ENCODE peak calls at places on chromosome 7, in four cellular contexts. C is spleen, V is PC-3, P is lower lobe of right lung. H is an unnamed sample.

GRCh38 chr7:116211913-116212596 is 1.7 kb downstream of the TES start:
- DNase-seq in C (no peak), V (no peak), P (no peak), H (no peak)

GRCh38 chr7:94378396-94378795 is 16.3 kb upstream of the COL1A2 start:
- DNase-seq in C (no peak), P (no peak), V (no peak), H (no peak)

GRCh38 chr7:73899731-73900142 is 38.8 kb downstream of the TMEM270 start:
- DNase-seq in P (no peak), V (peak), C (no peak), H (peak)

GRCh38 chr7:29839302-29839701 is 33.0 kb downstream of the WIPF3 start:
- DNase-seq in V (no peak), P (no peak), C (no peak), H (peak)

GRCh38 chr7:95534796-95535195 is 49.1 kb downstream of the ASB4 start:
- DNase-seq in C (no peak), P (no peak), V (no peak), H (no peak)

GRCh38 chr7:28060371-28060950 is 120.1 kb downstream of the JAZF1 start:
- DNase-seq in V (no peak), P (no peak), C (no peak), H (no peak)

GRCh38 chr7:147775564-147775963 is 815.0 kb upstream of the C7orf33 start:
- DNase-seq in V (no peak), C (no peak), P (no peak), H (no peak)

GRCh38 chr7:108503112-108504026 is 22.6 kb downstream of the PNPLA8 start:
- DNase-seq in C (no peak), V (no peak), P (no peak), H (no peak)

GRCh38 chr7:83677180-83677866 is 28.4 kb upstream of the SEMA3E start:
- DNase-seq in C (no peak), P (no peak), V (peak), H (peak)

GRCh38 chr7:31101544-31101943 is 49.4 kb downstream of the ADCYAP1R1 start:
- DNase-seq in C (peak), V (no peak), P (no peak), H (no peak)

GRCh38 chr7:27142562-27143021 is 889 bp downstream of the HOXA5 start:
- DNase-seq in C (no peak), V (no peak), P (no peak), H (no peak)

GRCh38 chr7:121755818-121756501 is 117.0 kb upstream of the PTPRZ1 start:
- DNase-seq in C (no peak), V (no peak), P (no peak), H (no peak)

GRCh38 chr7:39709768-39710291 is 86.5 kb downstream of the RALA start:
- DNase-seq in C (no peak), V (no peak), P (no peak), H (peak)

GRCh38 chr7:134891262-134892001 is 94.9 kb upstream of the AGBL3 start:
- DNase-seq in C (no peak), V (peak), P (peak), H (peak)

GRCh38 chr7:31370610-31371009 is 30.1 kb upstream of the NEUROD6 start:
- DNase-seq in V (no peak), C (no peak), P (no peak), H (no peak)

GRCh38 chr7:44218418-44219201 is 17.8 kb downstream of the YKT6 start:
- DNase-seq in P (peak), C (peak), V (no peak), H (no peak)

GRCh38 chr7:33107136-33108066 is 1.8 kb downstream of the RP9 start:
- DNase-seq in P (no peak), V (peak), C (no peak), H (peak)

GRCh38 chr7:34946486-34946885 is 90.8 kb downstream of the DPY19L1 start:
- DNase-seq in V (no peak), C (no peak), P (no peak), H (no peak)

GRCh38 chr7:25727446-25727845 is 424.6 kb upstream of the NFE2L3 start:
- DNase-seq in P (no peak), V (no peak), C (no peak), H (no peak)

GRCh38 chr7:37901890-37902524 is 14.6 kb downstream of the SFRP4 start:
- DNase-seq in V (peak), P (no peak), C (no peak), H (peak)

GRCh38 chr7:99543916-99544315 is 8.0 kb downstream of the FAM200A start:
- DNase-seq in C (no peak), V (no peak), P (no peak), H (no peak)

GRCh38 chr7:43784030-43785001 is 25.8 kb downstream of the BLVRA start:
- DNase-seq in C (no peak), P (peak), V (no peak), H (peak)

GRCh38 chr7:100864263-100864845 is 2.8 kb upstream of the TRIP6 start:
- DNase-seq in V (no peak), C (no peak), P (no peak), H (no peak)

GRCh38 chr7:107384025-107384424 is 85.8 kb upstream of the GPR22 start:
- DNase-seq in V (no peak), C (no peak), P (no peak), H (no peak)

GRCh38 chr7:101590663-101591435 is 38.2 kb downstream of the MYL10 start:
- DNase-seq in P (no peak), C (no peak), V (no peak), H (no peak)

GRCh38 chr7:128160296-128160695 is 80.8 kb upstream of the LEP start:
- DNase-seq in V (no peak), P (no peak), C (no peak), H (no peak)

GRCh38 chr7:36208997-36209813 is 56.2 kb downstream of the EEPD1 start:
- DNase-seq in P (no peak), V (peak), C (no peak), H (no peak)

GRCh38 chr7:36209814-36210183 is 56.7 kb downstream of the EEPD1 start:
- DNase-seq in V (no peak), P (no peak), C (no peak), H (no peak)

GRCh38 chr7:36208406-36208805 is 55.4 kb downstream of the EEPD1 start:
- DNase-seq in C (no peak), P (no peak), V (no peak), H (peak)

GRCh38 chr7:36205844-36206243 is 52.8 kb downstream of the EEPD1 start:
- DNase-seq in P (no peak), C (no peak), V (no peak), H (no peak)

DNA sequence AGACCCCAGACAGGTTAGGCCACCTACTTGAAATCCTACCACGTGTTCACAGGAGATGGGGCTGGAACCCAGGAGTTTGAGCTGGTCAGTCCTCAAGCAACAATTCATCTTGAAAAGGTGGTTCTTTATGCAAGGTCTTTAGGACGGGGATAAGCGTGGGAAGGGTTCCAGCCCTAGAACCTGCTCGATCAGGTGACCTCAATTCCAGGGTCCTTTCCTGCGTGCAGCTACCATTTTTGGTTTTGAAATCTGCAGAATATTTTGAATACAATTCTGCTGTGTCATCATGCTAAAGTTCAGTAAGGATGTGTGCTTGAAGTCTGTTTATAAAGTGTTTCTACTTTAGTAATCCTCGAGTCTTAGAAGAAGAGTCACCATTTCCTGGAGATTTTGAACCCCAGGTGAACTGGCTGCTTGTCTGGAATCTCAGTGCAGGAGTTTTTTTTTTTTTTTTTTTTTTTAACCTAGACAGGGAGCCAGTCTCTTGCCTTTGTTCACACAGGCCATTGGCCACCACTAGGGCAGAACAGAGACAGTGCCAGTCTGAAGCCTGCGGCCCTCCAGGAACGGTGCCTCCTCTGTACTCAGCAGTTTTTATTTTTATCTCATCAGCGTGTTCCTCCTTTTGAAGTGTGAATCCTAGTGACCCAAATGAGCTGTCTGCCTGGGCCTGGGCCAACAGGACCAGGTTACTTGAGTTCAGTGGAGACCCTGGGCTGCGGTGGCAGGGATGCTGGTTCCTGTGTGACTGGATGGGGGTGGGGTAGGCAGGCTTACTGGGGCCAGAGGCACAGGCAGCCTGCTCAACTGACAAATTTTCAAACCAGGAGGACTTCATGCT is 54.6 kb downstream of the EEPD1 start:
- DNase-seq in C (peak), P (peak), V (peak), H (peak)
- TF ChIP-seq CTCF in C (no peak), P (peak), V (no peak), H (peak)

DNA sequence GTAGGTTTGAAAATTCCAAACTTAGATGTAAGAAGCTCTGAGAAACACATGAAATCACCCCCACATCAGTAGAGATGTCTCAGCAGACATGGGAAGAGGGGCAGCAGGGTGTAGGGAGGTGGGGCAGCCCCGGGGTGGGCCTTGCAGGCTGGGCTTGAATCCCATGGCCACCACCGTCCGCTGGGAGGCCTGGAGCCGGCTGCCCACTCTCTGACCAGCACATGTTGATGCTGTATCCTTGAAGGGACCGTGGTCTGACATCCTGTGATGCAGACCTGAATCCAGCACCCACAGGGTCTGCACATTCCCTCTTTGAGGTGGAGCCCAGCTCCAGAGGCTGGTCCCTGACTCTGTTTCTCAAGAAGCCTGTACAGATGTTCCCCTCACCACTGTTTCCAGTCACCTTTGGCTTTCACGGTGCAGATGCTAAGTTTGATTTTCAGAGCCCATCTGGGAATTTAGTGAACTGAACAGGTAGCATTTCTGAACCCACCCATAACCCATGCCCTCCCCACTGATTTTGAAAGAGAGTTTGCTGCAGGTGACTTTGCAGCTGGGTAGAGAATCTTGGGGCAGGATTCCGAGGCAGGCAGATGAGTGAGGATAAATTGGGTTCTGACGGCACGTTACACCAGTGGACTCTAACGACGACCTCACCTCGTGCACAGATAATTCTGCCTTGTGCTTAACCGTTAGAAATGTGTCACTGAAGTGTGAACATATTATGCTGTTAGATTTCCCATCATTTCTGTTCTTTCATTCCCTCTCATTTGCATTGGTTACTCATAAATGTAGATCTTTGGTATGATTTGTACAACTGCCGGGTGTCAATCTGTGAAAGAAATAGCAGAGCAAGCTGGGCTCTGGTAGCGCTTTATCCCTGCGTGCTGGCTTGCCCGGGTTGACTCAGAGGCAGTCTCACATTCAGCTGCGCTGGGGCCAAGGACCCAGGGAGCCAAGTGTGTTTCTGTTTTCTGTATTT is 45.7 kb downstream of the IKZF1 start:
- DNase-seq in V (no peak), P (no peak), C (peak), H (no peak)
- H3K27ac ChIP-seq in V (no peak), P (peak), C (peak), H (no peak)

DNA sequence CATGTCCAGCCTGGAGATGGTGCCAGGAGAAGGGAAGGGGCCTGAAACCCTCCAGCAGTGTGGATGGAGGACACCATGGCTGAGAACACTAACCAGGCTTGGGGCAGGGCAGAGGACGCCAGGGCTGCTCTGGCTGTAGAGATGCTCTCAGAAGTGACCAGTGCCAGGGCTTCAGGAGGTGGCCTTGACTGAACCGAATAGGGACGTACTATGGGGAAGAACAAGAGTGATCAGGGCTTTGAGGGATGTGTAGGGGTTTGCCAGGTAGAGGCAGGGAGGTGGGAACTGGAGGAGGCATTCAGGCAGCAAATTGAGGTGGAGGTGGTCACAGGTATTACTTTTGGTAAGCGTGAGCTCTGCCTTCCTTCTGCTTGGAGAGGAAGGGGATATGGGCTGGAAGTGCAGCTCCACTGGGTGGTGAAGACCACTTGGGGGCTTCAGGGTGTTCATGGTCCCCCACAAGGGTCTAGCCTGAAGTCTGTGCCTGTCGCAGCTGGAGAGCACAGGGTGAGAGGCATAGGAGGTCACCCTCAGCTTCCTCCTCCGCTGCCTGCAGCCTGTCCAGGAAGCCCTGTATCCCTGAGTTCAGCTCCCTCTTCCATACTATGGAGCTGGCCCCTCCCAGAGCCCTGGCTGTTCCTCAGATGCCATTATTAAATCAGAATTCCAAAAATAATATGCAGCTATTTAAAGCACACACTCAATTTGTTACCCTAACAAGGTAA is 27.8 kb downstream of the ADCY1 start:
- DNase-seq in C (peak), P (no peak), V (no peak), H (no peak)
- H3K4me3 ChIP-seq in C (no peak), P (no peak), V (no peak), H (no peak)

GRCh38 chr7:131581241-131582157 is 25.1 kb upstream of the PODXL start:
- DNase-seq in C (no peak), V (no peak), P (peak), H (no peak)
- TF ChIP-seq CTCF in C (no peak), V (no peak), P (no peak), H (peak)

GRCh38 chr7:47666164-47666862 is 84.4 kb upstream of the TNS3 start:
- DNase-seq in P (no peak), V (no peak), C (no peak), H (peak)
- H3K27ac ChIP-seq in P (no peak), V (no peak), C (no peak), H (peak)

DNA sequence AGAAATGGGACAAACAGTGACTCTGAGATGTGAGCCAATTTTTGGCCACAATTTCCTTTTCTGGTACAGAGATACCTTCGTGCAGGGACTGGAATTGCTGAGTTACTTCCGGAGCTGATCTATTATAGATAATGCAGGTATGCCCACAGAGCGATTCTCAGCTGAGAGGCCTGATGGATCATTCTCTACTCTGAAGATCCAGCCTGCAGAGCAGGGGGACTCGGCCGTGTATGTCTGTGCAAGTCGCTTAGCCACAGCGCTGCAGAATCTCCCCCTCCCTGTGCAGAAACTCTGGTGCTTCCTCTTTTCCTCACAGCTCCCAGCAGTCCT is 183.2 kb upstream of the PRSS58 start:
- DNase-seq in C (no peak), V (peak), P (no peak), H (no peak)
- H3K4me3 ChIP-seq in C (no peak), V (peak), P (no peak), H (no peak)

DNA sequence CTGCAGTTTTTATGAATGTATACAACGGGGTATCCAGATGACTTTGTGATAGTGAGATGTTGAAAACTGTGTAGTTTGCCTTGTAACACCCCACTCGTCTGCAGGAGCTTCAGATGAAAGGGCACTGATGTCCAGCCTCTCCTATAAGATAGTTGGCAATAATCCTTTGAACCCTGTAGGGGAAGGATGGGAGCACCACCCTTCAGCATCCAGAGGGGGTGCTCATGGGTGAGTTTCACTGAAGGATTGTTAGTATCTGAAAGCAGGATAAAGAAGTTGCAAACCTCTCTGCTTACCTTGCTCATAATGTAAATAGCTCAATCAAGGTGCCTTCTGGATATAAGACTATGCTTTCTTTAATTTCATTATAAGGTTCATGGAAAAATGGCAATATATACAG is 201.5 kb downstream of the TMEM178B start:
- DNase-seq in V (no peak), C (no peak), P (no peak), H (no peak)
- TF ChIP-seq CTCF in V (no peak), C (no peak), P (no peak), H (no peak)

GRCh38 chr7:19080076-19080475 is 37.4 kb downstream of the TWIST1 start:
- DNase-seq in P (no peak), C (no peak), V (no peak), H (no peak)

GRCh38 chr7:19079066-19079465 is 38.4 kb downstream of the TWIST1 start:
- DNase-seq in C (no peak), P (no peak), V (peak), H (peak)
- H3K27ac ChIP-seq in C (no peak), P (no peak), V (peak), H (no peak)

DNA sequence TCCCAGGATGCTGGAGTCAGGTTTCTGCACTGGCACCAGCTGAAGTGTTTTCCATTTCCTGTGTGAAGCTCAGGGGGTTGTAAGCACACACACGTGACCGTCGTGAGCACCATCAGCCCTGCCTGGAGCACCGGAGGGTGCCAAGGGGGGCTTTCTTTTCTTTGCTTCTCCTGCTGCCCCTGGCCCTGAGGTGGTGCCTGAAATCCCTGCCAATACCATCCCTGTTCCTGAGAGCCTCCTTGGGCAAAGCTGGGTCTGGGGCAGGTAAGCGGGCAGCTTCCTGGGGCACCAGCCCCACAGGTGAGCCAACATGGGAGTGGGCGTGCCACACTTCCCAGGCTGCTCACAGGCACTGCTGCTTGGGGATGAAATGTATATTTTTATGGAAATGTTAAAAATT is 593.6 kb downstream of the DNAJB6 start:
- DNase-seq in P (no peak), C (no peak), V (no peak), H (no peak)
- H3K4me3 ChIP-seq in P (no peak), C (no peak), V (no peak), H (no peak)

DNA sequence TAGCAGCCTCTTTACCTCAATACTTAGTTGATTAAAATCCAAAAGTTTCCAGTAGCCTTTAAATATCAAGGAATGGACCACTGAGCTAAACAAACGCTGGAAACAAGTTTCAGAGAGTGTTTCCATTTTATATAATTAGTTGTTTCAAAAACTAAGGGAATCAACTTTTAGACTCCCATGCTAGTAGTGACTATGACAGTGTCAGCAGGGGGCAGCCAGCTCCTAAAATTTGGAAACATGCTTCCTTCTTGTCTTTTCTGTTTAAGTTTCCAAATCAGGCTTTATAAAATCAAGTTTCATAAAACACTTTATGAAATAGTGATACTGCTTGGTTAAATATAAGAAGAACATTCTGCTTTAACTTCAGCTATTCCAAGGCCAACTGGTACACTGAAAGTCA is 138.2 kb upstream of the TMEM229A start:
- DNase-seq in P (no peak), C (no peak), V (peak), H (peak)
- TF ChIP-seq CTCF in P (no peak), C (no peak), V (peak), H (peak)

H was measured in brain microvascular endothelial cell.